ENCODE peak calls at places on chromosomes 16 and 17, in four cellular contexts. B is CD4-positive, alpha-beta T cell; G is colonic mucosa; U is substantia nigra. W is an unnamed sample.

GRCh38 chr17:61997649-61998048 is 67.4 kb downstream of the MED13 start:
- DNase-seq in U (no peak), G (no peak), B (no peak), W (no peak)

GRCh38 chr17:79026345-79027273 is 2.6 kb downstream of the C1QTNF1 start:
- DNase-seq in G (peak), B (no peak), U (no peak), W (no peak)

GRCh38 chr17:81871387-81872120 is 417 bp upstream of the ARHGDIA start:
- DNase-seq in G (peak), U (peak), B (peak), W (peak)

GRCh38 chr17:72592967-72593325 is 472.1 kb downstream of the SOX9 start:
- DNase-seq in B (no peak), U (no peak), G (no peak), W (no peak)

GRCh38 chr17:82105882-82106696 is 8.1 kb upstream of the FASN start:
- DNase-seq in B (peak), G (peak), U (no peak), W (no peak)

GRCh38 chr16:30535106-30535776 is 583 bp upstream of the ZNF747 start:
- DNase-seq in B (no peak), U (no peak), G (no peak), W (no peak)

GRCh38 chr16:27518226-27518625 is 31.5 kb downstream of the GTF3C1 start:
- DNase-seq in G (no peak), B (no peak), U (no peak), W (no peak)

GRCh38 chr16:55116165-55116894 is 185.7 kb downstream of the IRX5 start:
- DNase-seq in G (no peak), U (no peak), B (no peak), W (no peak)

GRCh38 chr16:1940273-1941161 is 2.5 kb downstream of the MSRB1 start:
- DNase-seq in U (no peak), G (peak), B (no peak), W (no peak)

GRCh38 chr17:40648326-40648968 is 829 bp upstream of the SMARCE1 start:
- DNase-seq in G (no peak), B (no peak), U (no peak), W (no peak)

GRCh38 chr16:67966549-67967182 is 1.8 kb downstream of the SLC12A4 start:
- DNase-seq in G (no peak), U (no peak), B (no peak), W (no peak)

W was measured in amygdala.